ENCODE peak calls at places on chromosome 17, in seven cellular contexts. I is neural progenitor cell, T is ovary, N is substantia nigra, K is cardiac fibroblast, V is renal cortical epithelial cell, P is EL. Z is an unnamed sample.
A peak's percentile ranks its signal among the peaks of the same experiment; 100 is the strongest.

GRCh38 chr17:38568845-38569510 is 36.8 kb downstream of the SRCIN1 start:
- DNase-seq in I (no peak), T (no peak), N (peak; percentile 88), K (no peak), V (no peak), P (no peak), Z (no peak)

GRCh38 chr17:76640550-76641380 is 2.8 kb downstream of the ST6GALNAC1 start:
- DNase-seq in I (no peak), T (no peak), N (no peak), K (no peak), V (no peak), P (no peak), Z (no peak)

GRCh38 chr17:17545031-17545820 is 46.3 kb downstream of the PEMT start:
- DNase-seq in I (no peak), T (no peak), N (no peak), K (peak; percentile 54), V (no peak), P (peak; percentile 65), Z (no peak)

GRCh38 chr17:48127371-48128051 is 19.9 kb downstream of the SNX11 start:
- DNase-seq in I (no peak), T (no peak), N (peak; percentile 13), K (peak; percentile 33), V (peak; percentile 84), P (peak; percentile 73), Z (no peak)

GRCh38 chr17:46148247-46148646 is 45.0 kb downstream of the KANSL1 start:
- DNase-seq in I (no peak), T (no peak), N (no peak), K (no peak), V (no peak), P (no peak), Z (no peak)

GRCh38 chr17:60086822-60087591 is 8.3 kb upstream of the HEATR6 start:
- DNase-seq in I (no peak), T (no peak), N (no peak), K (peak; percentile 86), V (no peak), P (peak; percentile 83), Z (no peak)

GRCh38 chr17:42101513-42102292 is 3.4 kb upstream of the ZNF385C start:
- DNase-seq in I (peak; percentile 79), T (peak; percentile 74), N (peak; percentile 58), K (peak; percentile 79), V (peak; percentile 46), P (peak; percentile 71), Z (peak; percentile 96)

GRCh38 chr17:9225305-9226101 is 204.2 kb downstream of the NTN1 start:
- DNase-seq in I (peak; percentile 88), T (no peak), N (no peak), K (no peak), V (no peak), P (no peak), Z (peak; percentile 88)

GRCh38 chr17:48583708-48584582 is 5.8 kb upstream of the HOXB4 start:
- DNase-seq in I (no peak), T (no peak), N (no peak), K (no peak), V (no peak), P (no peak), Z (no peak)

GRCh38 chr17:33012522-33013033 is 20.9 kb downstream of the SPACA3 start:
- DNase-seq in I (no peak), T (no peak), N (no peak), K (peak; percentile 94), V (peak; percentile 69), P (peak; percentile 97), Z (no peak)

GRCh38 chr17:82604532-82604931 is 43.7 kb downstream of the WDR45B start:
- DNase-seq in I (no peak), T (no peak), N (no peak), K (no peak), V (no peak), P (no peak), Z (no peak)

GRCh38 chr17:48625502-48626201 is 506 bp downstream of the HOXB9 start:
- DNase-seq in I (peak; percentile 63), T (no peak), N (no peak), K (no peak), V (no peak), P (no peak), Z (peak; percentile 75)

GRCh38 chr17:46003907-46004748 is 5.1 kb downstream of the STH start:
- DNase-seq in I (no peak), T (peak; percentile 50), N (peak; percentile 91), K (no peak), V (peak; percentile 61), P (no peak), Z (no peak)

GRCh38 chr17:55299890-55300289 is 35.1 kb downstream of the HLF start:
- DNase-seq in I (no peak), T (no peak), N (no peak), K (no peak), V (no peak), P (no peak), Z (no peak)

GRCh38 chr17:65925606-65926307 is 266.2 kb downstream of the CEP112 start:
- DNase-seq in I (no peak), T (no peak), N (no peak), K (peak; percentile 89), V (no peak), P (no peak), Z (no peak)

GRCh38 chr17:48333034-48333491 is 97.0 kb downstream of the SKAP1 start:
- DNase-seq in I (no peak), T (no peak), N (no peak), K (peak; percentile 41), V (no peak), P (no peak), Z (no peak)

GRCh38 chr17:29621751-29622194 is 939 bp downstream of the CORO6 start:
- DNase-seq in I (no peak), T (no peak), N (no peak), K (peak; percentile 22), V (no peak), P (peak; percentile 41), Z (no peak)

GRCh38 chr17:75694536-75694935 is 26.7 kb upstream of the ITGB4 start:
- DNase-seq in I (no peak), T (no peak), N (peak; percentile 54), K (no peak), V (no peak), P (no peak), Z (no peak)

GRCh38 chr17:68587847-68588246 is 13.3 kb downstream of the FAM20A start:
- DNase-seq in I (no peak), T (no peak), N (no peak), K (peak; percentile 66), V (no peak), P (no peak), Z (no peak)

Z was measured in H9.